ENCODE peak calls at places on chromosomes 6 and 20, in eight cellular contexts. M, G, P, S, B, V, K and C are unnamed samples.

GRCh38 chr6:129104131-129104530 is 221.2 kb downstream of the LAMA2 start:
- DNase-seq in M (peak), G (peak), P (no peak), S (no peak), B (no peak), V (no peak), K (no peak), C (no peak)

GRCh38 chr6:120764312-120764711 is 570.0 kb downstream of the TBC1D32 start:
- DNase-seq in M (no peak), G (no peak), P (no peak), S (no peak), B (no peak), V (peak), K (no peak), C (no peak)

GRCh38 chr6:132695773-132696172 is 18.1 kb downstream of the VNN1 start:
- DNase-seq in M (no peak), G (no peak), P (no peak), S (no peak), B (no peak), V (no peak), K (no peak), C (no peak)

GRCh38 chr6:52724406-52725121 is 38.7 kb downstream of the GSTA2 start:
- DNase-seq in M (peak), G (peak), P (no peak), S (peak), B (peak), V (peak), K (peak), C (no peak)

GRCh38 chr20:46688151-46689081 is 828 bp downstream of the TP53RK start:
- DNase-seq in M (peak), G (peak), P (no peak), S (no peak), B (no peak), V (peak), K (no peak), C (no peak)

GRCh38 chr20:57543754-57544153 is 17.2 kb upstream of the PCK1 start:
- DNase-seq in M (peak), G (no peak), P (no peak), S (no peak), B (no peak), V (no peak), K (no peak), C (no peak)

GRCh38 chr20:54091120-54091480 is 20.7 kb upstream of the BCAS1 start:
- DNase-seq in M (no peak), G (no peak), P (no peak), S (no peak), B (no peak), V (no peak), K (no peak), C (no peak)

GRCh38 chr6:41464481-41464880 is 81.7 kb upstream of the FOXP4 start:
- DNase-seq in M (peak), G (peak), P (no peak), S (no peak), B (no peak), V (no peak), K (no peak), C (no peak)

GRCh38 chr6:3421763-3422456 is 34.9 kb downstream of the SLC22A23 start:
- DNase-seq in M (peak), G (peak), P (peak), S (no peak), B (no peak), V (no peak), K (no peak), C (no peak)

GRCh38 chr20:6114696-6115095 is 8.1 kb downstream of the FERMT1 start:
- DNase-seq in M (no peak), G (no peak), P (no peak), S (no peak), B (no peak), V (no peak), K (no peak), C (no peak)

GRCh38 chr20:21607971-21608735 is 94.3 kb upstream of the NKX2-2 start:
- DNase-seq in M (peak), G (no peak), P (no peak), S (peak), B (no peak), V (no peak), K (no peak), C (no peak)

GRCh38 chr6:146381486-146381885 is 162.1 kb upstream of the RAB32 start:
- DNase-seq in M (no peak), G (no peak), P (no peak), S (no peak), B (no peak), V (no peak), K (no peak), C (no peak)

GRCh38 chr20:41560971-41561370 is 57.2 kb downstream of the CHD6 start:
- DNase-seq in M (no peak), G (no peak), P (no peak), S (no peak), B (no peak), V (no peak), K (no peak), C (no peak)

GRCh38 chr20:11136691-11137090 is 462.9 kb upstream of the JAG1 start:
- DNase-seq in M (no peak), G (no peak), P (no peak), S (no peak), B (no peak), V (no peak), K (no peak), C (no peak)

GRCh38 chr20:1803216-1804128 is 91.7 kb upstream of the SIRPA start:
- DNase-seq in M (no peak), G (peak), P (no peak), S (peak), B (no peak), V (peak), K (peak), C (no peak)
- TF ChIP-seq CTCF in M (no peak), G (no peak), P (no peak), S (no peak), B (no peak), V (no peak), K (no peak), C (no peak)

DNA sequence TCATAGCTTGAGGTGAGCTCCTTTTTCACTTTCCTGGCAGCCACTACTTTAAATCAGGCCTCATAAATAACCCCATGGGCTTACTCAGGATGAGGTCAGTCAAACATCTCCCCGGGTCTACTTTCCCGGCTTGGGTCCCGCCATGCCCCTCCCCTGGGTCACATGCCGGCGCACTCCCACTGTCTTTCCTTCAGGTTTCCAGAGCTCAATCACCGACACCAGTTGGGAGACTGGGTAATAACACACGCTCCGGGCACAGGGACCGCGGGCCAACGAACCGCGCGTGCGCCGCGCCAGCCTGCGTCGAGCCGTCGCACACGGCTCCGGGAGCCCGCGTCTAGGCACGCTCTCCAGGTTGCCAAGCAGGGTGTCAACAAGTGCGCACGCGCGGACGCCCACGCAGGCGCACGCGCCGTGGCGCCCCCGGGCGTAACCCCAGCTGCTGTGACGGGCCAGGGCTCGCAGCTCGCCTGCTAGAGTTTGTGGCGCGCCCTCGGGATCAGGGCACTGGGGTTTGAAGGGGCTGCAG is 31.6 kb downstream of the TFAP2B start:
- DNase-seq in M (peak), G (peak), P (no peak), S (no peak), B (no peak), V (no peak), K (no peak), C (no peak)
- TF ChIP-seq CTCF in M (no peak), G (no peak), P (no peak), S (no peak), B (no peak), V (no peak), K (no peak), C (no peak)

DNA sequence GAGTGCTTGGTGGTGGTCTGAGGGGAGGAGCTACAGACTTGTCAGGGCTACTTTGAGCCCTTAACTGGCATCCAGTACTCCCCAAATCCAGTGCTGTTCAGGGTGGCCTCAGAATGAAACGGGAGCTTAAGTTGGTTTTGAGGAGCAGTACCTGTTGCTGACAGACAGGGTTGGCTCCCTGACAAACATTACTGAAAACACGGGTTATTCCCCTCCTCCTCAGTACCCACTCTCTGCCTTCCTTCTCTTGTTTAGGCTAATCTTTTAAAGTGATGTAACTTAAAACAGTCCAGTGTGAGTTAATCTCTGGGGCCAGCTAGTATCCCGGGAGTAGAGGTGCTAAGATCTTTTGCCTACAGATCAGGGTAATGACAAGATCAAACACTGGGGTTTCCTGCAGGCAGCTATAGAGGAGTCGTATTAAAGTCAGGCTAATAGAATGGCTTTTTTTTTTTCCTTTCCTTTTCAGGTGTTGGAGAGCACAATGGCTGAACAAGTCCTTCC is 3.7 kb downstream of the TNFAIP3 start:
- DNase-seq in M (no peak), G (peak), P (no peak), S (no peak), B (no peak), V (peak), K (no peak), C (no peak)
- TF ChIP-seq CTCF in M (no peak), G (peak), P (no peak), S (peak), B (no peak), V (no peak), K (no peak), C (no peak)

GRCh38 chr6:1474205-1474604 is 84.8 kb downstream of the FOXF2 start:
- DNase-seq in M (peak), G (no peak), P (no peak), S (no peak), B (no peak), V (no peak), K (no peak), C (no peak)
- TF ChIP-seq CTCF in M (peak), G (no peak), P (no peak), S (no peak), B (peak), V (no peak), K (peak), C (no peak)

GRCh38 chr6:166420351-166420750 is 37.6 kb upstream of the MPC1 start:
- DNase-seq in M (peak), G (peak), P (no peak), S (no peak), B (no peak), V (peak), K (no peak), C (no peak)
- TF ChIP-seq CTCF in M (peak), G (peak), P (no peak), S (no peak), B (no peak), V (peak), K (peak), C (no peak)

GRCh38 chr6:39087197-39087596 is 27.8 kb downstream of the SAYSD1 start:
- DNase-seq in M (no peak), G (no peak), P (no peak), S (no peak), B (no peak), V (no peak), K (no peak), C (no peak)

GRCh38 chr6:39086294-39086693 is 28.7 kb downstream of the SAYSD1 start:
- DNase-seq in M (no peak), G (no peak), P (no peak), S (no peak), B (no peak), V (peak), K (no peak), C (no peak)

GRCh38 chr6:39086711-39087110 is 28.3 kb downstream of the SAYSD1 start:
- DNase-seq in M (no peak), G (no peak), P (no peak), S (no peak), B (no peak), V (no peak), K (no peak), C (no peak)

GRCh38 chr6:39090036-39090435 is 24.9 kb downstream of the SAYSD1 start:
- DNase-seq in M (no peak), G (no peak), P (no peak), S (no peak), B (no peak), V (no peak), K (no peak), C (no peak)

DNA sequence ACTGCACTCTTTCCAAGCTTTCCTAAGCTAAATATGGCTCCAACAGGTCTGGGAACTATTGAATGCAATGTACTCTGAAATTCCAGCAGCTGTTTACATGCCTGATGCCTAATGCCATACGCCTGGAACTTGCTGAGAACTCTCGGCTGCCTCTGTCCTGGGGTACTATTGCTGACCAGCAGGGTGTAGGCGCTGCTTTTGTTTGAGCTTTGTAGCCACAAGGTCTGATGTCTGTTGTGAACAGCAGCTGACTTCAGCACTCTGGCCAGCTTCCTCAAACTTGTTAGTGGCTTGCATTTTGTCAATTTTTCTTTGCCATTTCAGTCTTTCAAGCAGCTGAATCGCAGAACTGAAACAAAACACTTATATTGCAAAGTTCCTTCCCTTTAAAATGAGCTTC is 26.7 kb downstream of the SAYSD1 start:
- DNase-seq in M (peak), G (peak), P (no peak), S (peak), B (peak), V (peak), K (peak), C (peak)
- TF ChIP-seq CTCF in M (peak), G (peak), P (peak), S (peak), B (peak), V (no peak), K (peak), C (peak)

DNA sequence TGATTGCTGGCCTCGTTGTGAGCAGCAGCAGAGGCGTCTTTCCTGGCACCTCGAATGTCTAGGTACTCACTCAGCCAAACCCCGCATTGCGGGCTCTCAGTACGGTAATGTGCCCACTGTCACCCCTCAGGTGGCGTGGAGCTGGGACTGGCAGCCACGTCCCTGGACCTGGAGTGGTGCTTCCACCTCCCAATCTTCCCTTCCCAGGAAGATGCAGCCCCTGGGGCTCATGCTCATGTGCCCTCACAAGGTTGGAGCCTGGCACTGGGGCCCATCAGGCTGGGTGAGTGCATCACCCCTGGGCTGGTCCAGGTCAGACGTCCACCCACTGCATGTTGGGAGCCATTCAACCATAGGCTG is 75.7 kb downstream of the TCP11 start:
- DNase-seq in M (no peak), G (no peak), P (no peak), S (peak), B (no peak), V (no peak), K (no peak), C (no peak)
- TF ChIP-seq CTCF in M (no peak), G (no peak), P (no peak), S (no peak), B (no peak), V (no peak), K (no peak), C (no peak)

GRCh38 chr6:168314948-168315347 is 4.6 kb downstream of the DACT2 start:
- DNase-seq in M (no peak), G (peak), P (no peak), S (no peak), B (no peak), V (no peak), K (no peak), C (no peak)
- TF ChIP-seq CTCF in M (no peak), G (peak), P (no peak), S (no peak), B (no peak), V (no peak), K (peak), C (no peak)

DNA sequence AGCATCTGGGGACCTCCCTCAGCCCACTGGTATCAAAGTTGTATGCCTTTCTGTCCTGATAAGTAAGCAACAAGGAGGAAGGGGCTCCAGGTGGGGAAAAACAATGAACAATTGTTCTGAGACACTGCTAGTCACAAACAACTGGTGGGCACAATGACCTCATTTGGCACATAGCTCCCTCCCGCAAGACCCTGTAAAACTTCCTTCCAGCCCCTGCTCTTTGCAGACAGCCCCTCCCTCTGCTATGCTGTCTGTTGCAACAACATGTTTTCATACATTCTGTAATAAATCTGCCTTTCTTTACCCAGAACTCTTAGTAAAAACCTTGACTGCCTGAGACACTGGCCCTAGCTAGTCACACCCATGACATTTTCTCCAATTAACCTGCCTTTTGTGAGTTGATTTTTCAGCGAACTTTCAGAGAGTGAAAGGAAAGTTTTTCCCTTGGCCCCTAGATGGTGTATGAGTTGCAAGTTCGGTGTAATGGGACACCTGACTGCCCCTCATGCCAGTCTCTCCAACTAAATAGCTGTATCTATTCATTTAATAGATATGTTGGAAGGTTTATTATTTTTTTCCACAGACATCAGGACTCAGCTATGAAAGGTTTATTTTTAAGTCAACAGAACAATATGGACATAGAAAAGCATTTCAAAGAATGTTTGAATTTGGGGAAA is 142.3 kb upstream of the SLC22A16 start:
- DNase-seq in M (peak), G (peak), P (no peak), S (no peak), B (peak), V (peak), K (no peak), C (no peak)
- TF ChIP-seq CTCF in M (peak), G (no peak), P (no peak), S (peak), B (peak), V (no peak), K (peak), C (no peak)

GRCh38 chr20:58755062-58755697 is 62.6 kb downstream of the NPEPL1 start:
- DNase-seq in M (no peak), G (no peak), P (no peak), S (no peak), B (no peak), V (no peak), K (no peak), C (no peak)
- TF ChIP-seq CTCF in M (no peak), G (no peak), P (no peak), S (no peak), B (no peak), V (no peak), K (no peak), C (no peak)